ENCODE peak calls at places on chromosomes 1 and 21, in seven cellular contexts. One of them, this sample, is unnamed.

GRCh38 chr1:109772658-109773202 is 9.0 kb upstream of the EPS8L3 start:
- DNase-seq in foreskin fibroblast: no peak
- DNase-seq in progenitor cell of endocrine pancreas: no peak
- DNase-seq in CD4-positive, alpha-beta T cell: no peak
- DNase-seq in NB4: no peak
- DNase-seq in Calu3: no peak
- DNase-seq in HFFc6: no peak
- DNase-seq in this sample: no peak

GRCh38 chr1:153277852-153278251 is 18.4 kb downstream of the LORICRIN start:
- DNase-seq in foreskin fibroblast: no peak
- DNase-seq in progenitor cell of endocrine pancreas: no peak
- DNase-seq in CD4-positive, alpha-beta T cell: no peak
- DNase-seq in NB4: peak
- DNase-seq in Calu3: peak
- DNase-seq in HFFc6: no peak
- DNase-seq in this sample: no peak

GRCh38 chr1:186738896-186739295 is 58.7 kb upstream of the PTGS2 start:
- DNase-seq in foreskin fibroblast: no peak
- DNase-seq in progenitor cell of endocrine pancreas: no peak
- DNase-seq in CD4-positive, alpha-beta T cell: no peak
- DNase-seq in NB4: peak
- DNase-seq in Calu3: no peak
- DNase-seq in HFFc6: no peak
- DNase-seq in this sample: no peak

GRCh38 chr1:218946147-218946546 is 227.5 kb upstream of the LYPLAL1 start:
- DNase-seq in foreskin fibroblast: no peak
- DNase-seq in progenitor cell of endocrine pancreas: no peak
- DNase-seq in CD4-positive, alpha-beta T cell: no peak
- DNase-seq in NB4: no peak
- DNase-seq in Calu3: no peak
- DNase-seq in HFFc6: no peak
- DNase-seq in this sample: no peak

GRCh38 chr1:205325334-205325884 is 3.9 kb upstream of the NUAK2 start:
- DNase-seq in foreskin fibroblast: peak
- DNase-seq in progenitor cell of endocrine pancreas: peak
- DNase-seq in CD4-positive, alpha-beta T cell: no peak
- DNase-seq in NB4: peak
- DNase-seq in Calu3: peak
- DNase-seq in HFFc6: peak
- DNase-seq in this sample: peak

GRCh38 chr1:185132534-185132933 is 24.2 kb downstream of the TRMT1L start:
- DNase-seq in foreskin fibroblast: no peak
- DNase-seq in progenitor cell of endocrine pancreas: no peak
- DNase-seq in CD4-positive, alpha-beta T cell: no peak
- DNase-seq in NB4: no peak
- DNase-seq in Calu3: no peak
- DNase-seq in HFFc6: no peak
- DNase-seq in this sample: no peak

GRCh38 chr1:162023547-162024501 is at the start of gene OLFML2B:
- DNase-seq in foreskin fibroblast: peak
- DNase-seq in progenitor cell of endocrine pancreas: peak
- DNase-seq in CD4-positive, alpha-beta T cell: peak
- DNase-seq in NB4: peak
- DNase-seq in Calu3: peak
- DNase-seq in HFFc6: peak
- DNase-seq in this sample: no peak

GRCh38 chr1:70462611-70463010 is 51.5 kb downstream of the CTH start:
- DNase-seq in foreskin fibroblast: peak
- DNase-seq in progenitor cell of endocrine pancreas: no peak
- DNase-seq in CD4-positive, alpha-beta T cell: no peak
- DNase-seq in NB4: no peak
- DNase-seq in Calu3: no peak
- DNase-seq in HFFc6: no peak
- DNase-seq in this sample: no peak

GRCh38 chr1:101264699-101265098 is 27.9 kb downstream of the S1PR1 start:
- DNase-seq in foreskin fibroblast: peak
- DNase-seq in progenitor cell of endocrine pancreas: no peak
- DNase-seq in CD4-positive, alpha-beta T cell: no peak
- DNase-seq in NB4: peak
- DNase-seq in Calu3: no peak
- DNase-seq in HFFc6: no peak
- DNase-seq in this sample: no peak

GRCh38 chr1:82388679-82389078 is 587.9 kb downstream of the ADGRL2 start:
- DNase-seq in foreskin fibroblast: peak
- DNase-seq in progenitor cell of endocrine pancreas: no peak
- DNase-seq in CD4-positive, alpha-beta T cell: no peak
- DNase-seq in NB4: no peak
- DNase-seq in Calu3: peak
- DNase-seq in HFFc6: no peak
- DNase-seq in this sample: no peak

GRCh38 chr1:236287757-236288619 is 6.2 kb upstream of the ERO1B start:
- DNase-seq in foreskin fibroblast: peak
- DNase-seq in progenitor cell of endocrine pancreas: no peak
- DNase-seq in CD4-positive, alpha-beta T cell: no peak
- DNase-seq in NB4: peak
- DNase-seq in Calu3: no peak
- DNase-seq in HFFc6: no peak
- DNase-seq in this sample: no peak

GRCh38 chr1:20588634-20589225 is at the start of gene CDA:
- DNase-seq in foreskin fibroblast: peak
- DNase-seq in progenitor cell of endocrine pancreas: no peak
- DNase-seq in CD4-positive, alpha-beta T cell: no peak
- DNase-seq in NB4: peak
- DNase-seq in Calu3: peak
- DNase-seq in HFFc6: no peak
- DNase-seq in this sample: no peak

GRCh38 chr1:205907794-205908193 is 35.5 kb downstream of the SLC26A9 start:
- DNase-seq in foreskin fibroblast: peak
- DNase-seq in progenitor cell of endocrine pancreas: no peak
- DNase-seq in CD4-positive, alpha-beta T cell: no peak
- DNase-seq in NB4: no peak
- DNase-seq in Calu3: peak
- DNase-seq in HFFc6: peak
- DNase-seq in this sample: peak

GRCh38 chr1:34858901-34859441 is 578 bp downstream of the SMIM12 start:
- DNase-seq in foreskin fibroblast: peak
- DNase-seq in progenitor cell of endocrine pancreas: no peak
- DNase-seq in CD4-positive, alpha-beta T cell: no peak
- DNase-seq in NB4: no peak
- DNase-seq in Calu3: peak
- DNase-seq in HFFc6: peak
- DNase-seq in this sample: no peak

GRCh38 chr1:230242317-230242716 is 175.3 kb downstream of the GALNT2 start:
- DNase-seq in foreskin fibroblast: no peak
- DNase-seq in progenitor cell of endocrine pancreas: no peak
- DNase-seq in CD4-positive, alpha-beta T cell: no peak
- DNase-seq in NB4: no peak
- DNase-seq in Calu3: no peak
- DNase-seq in HFFc6: no peak
- DNase-seq in this sample: no peak

GRCh38 chr1:19066248-19066873 is 109.9 kb upstream of the IFFO2 start:
- DNase-seq in foreskin fibroblast: no peak
- DNase-seq in progenitor cell of endocrine pancreas: no peak
- DNase-seq in CD4-positive, alpha-beta T cell: no peak
- DNase-seq in NB4: no peak
- DNase-seq in Calu3: no peak
- DNase-seq in HFFc6: no peak
- DNase-seq in this sample: no peak

GRCh38 chr1:19066874-19067186 is 110.4 kb upstream of the IFFO2 start:
- DNase-seq in foreskin fibroblast: no peak
- DNase-seq in progenitor cell of endocrine pancreas: no peak
- DNase-seq in CD4-positive, alpha-beta T cell: no peak
- DNase-seq in NB4: no peak
- DNase-seq in Calu3: no peak
- DNase-seq in HFFc6: no peak
- DNase-seq in this sample: no peak

GRCh38 chr1:19067912-19068638 is 111.6 kb upstream of the IFFO2 start:
- DNase-seq in foreskin fibroblast: no peak
- DNase-seq in progenitor cell of endocrine pancreas: no peak
- DNase-seq in CD4-positive, alpha-beta T cell: no peak
- DNase-seq in NB4: no peak
- DNase-seq in Calu3: no peak
- DNase-seq in HFFc6: no peak
- DNase-seq in this sample: no peak

GRCh38 chr1:19068639-19069276 is 112.3 kb upstream of the IFFO2 start:
- DNase-seq in foreskin fibroblast: no peak
- DNase-seq in progenitor cell of endocrine pancreas: no peak
- DNase-seq in CD4-positive, alpha-beta T cell: no peak
- DNase-seq in NB4: no peak
- DNase-seq in Calu3: no peak
- DNase-seq in HFFc6: no peak
- DNase-seq in this sample: no peak

DNA sequence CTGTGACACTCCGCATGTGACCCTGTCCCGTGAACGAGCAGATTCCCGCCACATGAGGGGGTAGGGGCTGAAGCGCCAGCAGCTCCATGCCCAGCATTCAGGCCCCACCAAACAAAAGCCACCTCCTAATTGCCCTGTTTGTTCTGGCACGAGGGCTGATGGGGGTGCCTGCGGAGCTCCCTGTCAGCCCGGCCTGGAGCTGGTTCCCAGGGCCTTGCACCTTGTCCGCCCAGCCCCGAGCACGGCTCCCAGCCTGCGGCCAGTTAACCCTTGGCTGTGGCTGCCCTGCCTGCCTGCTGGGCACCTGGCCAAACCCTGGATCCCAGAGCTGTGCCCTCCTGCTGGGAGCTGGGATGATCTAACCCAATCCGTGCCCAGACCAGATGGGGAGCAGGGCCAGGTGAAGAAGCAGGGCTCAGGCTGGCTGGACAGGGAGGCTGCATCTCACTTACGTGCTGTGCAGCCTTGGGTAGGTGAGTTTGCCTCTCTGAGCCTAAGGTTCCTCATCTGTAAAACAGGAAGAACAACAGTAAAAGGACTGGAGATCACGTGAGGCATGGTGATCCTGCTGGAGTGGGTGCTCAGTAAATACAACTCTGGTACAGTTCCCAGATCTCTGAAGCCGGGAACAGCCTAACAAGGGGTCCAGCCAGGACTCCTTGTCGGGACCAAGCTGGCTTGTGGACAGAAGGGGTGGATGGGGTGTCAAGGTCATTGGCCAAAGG is 110.9 kb upstream of the IFFO2 start:
- DNase-seq in foreskin fibroblast: no peak
- DNase-seq in progenitor cell of endocrine pancreas: peak
- DNase-seq in CD4-positive, alpha-beta T cell: no peak
- DNase-seq in NB4: no peak
- DNase-seq in Calu3: peak
- DNase-seq in HFFc6: no peak
- DNase-seq in this sample: no peak
- TF ChIP-seq CTCF in foreskin fibroblast: no peak
- TF ChIP-seq CTCF in progenitor cell of endocrine pancreas: peak
- TF ChIP-seq CTCF in CD4-positive, alpha-beta T cell: no peak
- TF ChIP-seq CTCF in NB4: no peak
- TF ChIP-seq CTCF in Calu3: no peak
- TF ChIP-seq CTCF in HFFc6: no peak
- TF ChIP-seq CTCF in this sample: no peak

GRCh38 chr21:25036775-25037174 is 570.5 kb downstream of the MRPL39 start:
- DNase-seq in foreskin fibroblast: no peak
- DNase-seq in progenitor cell of endocrine pancreas: no peak
- DNase-seq in CD4-positive, alpha-beta T cell: no peak
- DNase-seq in NB4: no peak
- DNase-seq in Calu3: no peak
- DNase-seq in HFFc6: no peak
- DNase-seq in this sample: no peak

DNA sequence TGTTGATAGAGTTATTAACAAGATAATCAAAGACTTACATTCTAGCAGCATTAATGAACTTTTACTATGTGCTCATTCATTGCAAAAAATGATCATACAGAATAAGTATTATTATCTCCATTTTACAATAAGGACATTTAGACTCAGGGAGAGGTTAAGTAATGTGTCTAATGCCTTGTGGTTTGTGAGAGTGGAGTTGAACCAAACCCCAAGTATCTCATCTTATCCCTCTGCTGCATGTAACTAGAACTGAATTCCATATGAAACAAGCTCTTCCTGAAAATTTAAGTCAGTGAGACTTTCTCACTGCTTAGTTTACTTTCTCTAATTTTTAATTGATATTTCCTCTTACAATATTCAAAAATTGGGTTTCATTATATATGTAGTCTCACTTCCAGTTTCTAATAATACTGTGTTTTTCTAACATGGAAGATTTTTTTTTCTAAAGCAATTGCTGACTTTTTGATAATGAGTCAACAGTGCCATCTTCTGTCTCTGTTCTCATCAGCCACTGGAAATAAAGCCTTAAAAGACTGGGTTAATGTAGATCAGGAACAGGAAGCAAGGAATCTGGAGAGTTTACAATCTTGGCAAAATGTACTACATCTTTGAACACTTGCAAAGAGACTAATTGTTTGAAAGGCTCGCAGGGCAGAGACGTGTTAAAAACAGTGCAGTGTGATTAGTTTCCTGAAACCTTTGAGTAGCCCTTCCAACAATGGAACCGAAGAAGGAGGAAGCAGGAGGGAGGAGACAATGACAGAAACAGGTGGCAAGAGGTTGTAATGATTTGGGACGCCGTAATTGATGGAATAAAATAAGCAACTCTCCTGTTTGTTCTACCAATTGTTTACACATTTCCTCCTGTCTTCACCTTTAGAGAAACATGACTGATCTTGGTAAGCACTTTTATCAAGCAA is 567.6 kb downstream of the MRPL39 start:
- DNase-seq in foreskin fibroblast: no peak
- DNase-seq in progenitor cell of endocrine pancreas: no peak
- DNase-seq in CD4-positive, alpha-beta T cell: no peak
- DNase-seq in NB4: peak
- DNase-seq in Calu3: no peak
- DNase-seq in HFFc6: peak
- DNase-seq in this sample: no peak
- TF ChIP-seq CTCF in foreskin fibroblast: no peak
- TF ChIP-seq CTCF in progenitor cell of endocrine pancreas: peak
- TF ChIP-seq CTCF in CD4-positive, alpha-beta T cell: no peak
- TF ChIP-seq CTCF in NB4: peak
- TF ChIP-seq CTCF in Calu3: no peak
- TF ChIP-seq CTCF in HFFc6: peak
- TF ChIP-seq CTCF in this sample: no peak

GRCh38 chr1:119225831-119226230 is 85.4 kb upstream of the WARS2 start:
- DNase-seq in foreskin fibroblast: no peak
- DNase-seq in progenitor cell of endocrine pancreas: no peak
- DNase-seq in CD4-positive, alpha-beta T cell: no peak
- DNase-seq in NB4: no peak
- DNase-seq in Calu3: no peak
- DNase-seq in HFFc6: no peak
- DNase-seq in this sample: no peak
- TF ChIP-seq CTCF in foreskin fibroblast: no peak
- TF ChIP-seq CTCF in progenitor cell of endocrine pancreas: peak
- TF ChIP-seq CTCF in CD4-positive, alpha-beta T cell: no peak
- TF ChIP-seq CTCF in NB4: no peak
- TF ChIP-seq CTCF in Calu3: no peak
- TF ChIP-seq CTCF in HFFc6: peak
- TF ChIP-seq CTCF in this sample: peak

GRCh38 chr1:165697881-165698842 is at the start of gene ALDH9A1:
- DNase-seq in foreskin fibroblast: peak
- DNase-seq in progenitor cell of endocrine pancreas: peak
- DNase-seq in CD4-positive, alpha-beta T cell: peak
- DNase-seq in NB4: peak
- DNase-seq in Calu3: peak
- DNase-seq in HFFc6: peak
- DNase-seq in this sample: peak
- TF ChIP-seq CTCF in foreskin fibroblast: peak
- TF ChIP-seq CTCF in progenitor cell of endocrine pancreas: peak
- TF ChIP-seq CTCF in CD4-positive, alpha-beta T cell: no peak
- TF ChIP-seq CTCF in NB4: peak
- TF ChIP-seq CTCF in Calu3: peak
- TF ChIP-seq CTCF in HFFc6: peak
- TF ChIP-seq CTCF in this sample: peak